ENCODE peak calls at places on chromosomes 11 and 22, in nine cellular contexts. V, T, E, Z, I, O, A, Y and K are unnamed samples.

GRCh38 chr11:58227956-58228615 is 632 bp downstream of the OR10Q1 start:
- DNase-seq in I (no peak), A (no peak), O (no peak), E (no peak), Z (no peak), T (no peak), V (no peak), Y (no peak), K (no peak)

GRCh38 chr11:69229521-69229920 is 64.4 kb upstream of the MYEOV start:
- DNase-seq in Z (no peak), Y (no peak), V (no peak), E (no peak), I (no peak), O (no peak), T (no peak), A (no peak), K (no peak)

GRCh38 chr22:42519544-42520237 is at the start of gene RRP7A:
- DNase-seq in O (peak; percentile 10), V (peak; percentile 80), Z (peak; percentile 21), Y (peak; percentile 52), T (peak; percentile 90), A (peak; percentile 76), I (peak; percentile 80), E (peak; percentile 72), K (peak; percentile 62)

GRCh38 chr11:10674991-10675440 is 18.5 kb downstream of the IRAG1 start:
- DNase-seq in E (no peak), T (no peak), I (no peak), Z (no peak), V (peak; percentile 16), A (peak; percentile 50), O (no peak), Y (no peak), K (no peak)

GRCh38 chr11:7869467-7869866 is 61.6 kb downstream of the OR10A6 start:
- DNase-seq in T (peak; percentile 13), A (no peak), I (no peak), Y (no peak), O (no peak), E (no peak), Z (no peak), V (no peak), K (peak; percentile 56)

GRCh38 chr22:17792854-17793434 is 18.7 kb upstream of the BID start:
- DNase-seq in O (no peak), T (no peak), V (no peak), Y (no peak), E (no peak), A (no peak), I (no peak), Z (no peak), K (no peak)

GRCh38 chr22:39679652-39680051 is 109.1 kb downstream of the CACNA1I start:
- DNase-seq in V (no peak), Y (no peak), E (no peak), T (no peak), Z (no peak), O (no peak), I (no peak), A (no peak), K (no peak)

GRCh38 chr22:49232319-49233067 is 595.2 kb downstream of the BRD1 start:
- DNase-seq in Y (peak; percentile 26), O (no peak), I (no peak), Z (no peak), A (no peak), V (no peak), E (no peak), T (no peak), K (no peak)

GRCh38 chr11:34214961-34215805 is 109.8 kb downstream of the NAT10 start:
- DNase-seq in I (peak; percentile 56), A (no peak), E (no peak), O (no peak), T (peak; percentile 41), V (peak; percentile 68), Z (no peak), Y (no peak), K (peak; percentile 76)

GRCh38 chr11:73299751-73300150 is 8.3 kb upstream of the ARHGEF17 start:
- DNase-seq in I (no peak), V (no peak), A (no peak), Z (no peak), E (no peak), Y (no peak), T (no peak), O (no peak), K (no peak)

GRCh38 chr11:978073-978720 is 52.5 kb downstream of the AP2A2 start:
- DNase-seq in I (peak; percentile 36), Z (no peak), Y (no peak), O (no peak), A (no peak), V (no peak), E (no peak), T (no peak), K (no peak)

GRCh38 chr11:30585067-30585891 is 874 bp downstream of the MPPED2 start:
- DNase-seq in Y (peak; percentile 44), T (peak; percentile 7), Z (no peak), E (no peak), V (no peak), I (peak; percentile 35), O (no peak), A (peak; percentile 45), K (no peak)

GRCh38 chr22:37345863-37346514 is 63.7 kb downstream of the CYTH4 start:
- DNase-seq in I (peak; percentile 10), Z (no peak), Y (no peak), V (peak; percentile 61), O (no peak), E (no peak), A (no peak), T (peak; percentile 37), K (peak; percentile 99)

GRCh38 chr22:29136715-29137700 is 64.2 kb downstream of the KREMEN1 start:
- DNase-seq in Y (no peak), A (no peak), O (no peak), Z (no peak), I (no peak), V (no peak), T (no peak), E (no peak), K (no peak)